ENCODE peak calls at places on chromosomes 11 and 22, in ten cellular contexts. Q is Panc1, I is astrocyte of the spinal cord, L is cardiac muscle cell, W is tibial artery, S is fibroblast of pulmonary artery, Z is stomach, X is HepG2, J is mammary epithelial cell, E is fibroblast of mammary gland. D is an unnamed sample.

GRCh38 chr11:8225589-8226036 is 38.1 kb downstream of the LMO1 start:
- DNase-seq in Q (peak; percentile 55), I (peak; percentile 57), L (peak; percentile 72), W (peak; percentile 66), S (peak; percentile 71), Z (peak; percentile 76), X (peak; percentile 39), J (no peak), E (peak; percentile 61), D (no peak)

GRCh38 chr11:114279778-114280532 is 16.2 kb upstream of the NNMT start:
- DNase-seq in Q (no peak), I (peak; percentile 67), L (peak; percentile 54), W (peak; percentile 44), S (peak; percentile 74), Z (no peak), X (no peak), J (peak; percentile 63), E (peak; percentile 72), D (no peak)

GRCh38 chr22:50469377-50470305 is 5.2 kb downstream of the SBF1 start:
- DNase-seq in Q (no peak), I (peak; percentile 51), L (peak; percentile 39), W (no peak), S (peak; percentile 15), Z (peak; percentile 83), X (no peak), J (peak; percentile 84), E (peak; percentile 30), D (no peak)

GRCh38 chr11:90391756-90392155 is 168.9 kb upstream of the CHORDC1 start:
- DNase-seq in Q (no peak), I (no peak), L (no peak), W (no peak), S (no peak), Z (no peak), X (no peak), J (no peak), E (no peak), D (no peak)

GRCh38 chr11:111797145-111797581 is 31.0 kb upstream of the PPP2R1B start:
- DNase-seq in Q (no peak), I (peak; percentile 40), L (peak; percentile 54), W (no peak), S (peak; percentile 62), Z (no peak), X (no peak), J (peak; percentile 50), E (peak; percentile 77), D (no peak)

GRCh38 chr11:35017528-35018342 is 101.3 kb downstream of the PDHX start:
- DNase-seq in Q (no peak), I (peak; percentile 64), L (no peak), W (no peak), S (no peak), Z (no peak), X (peak; percentile 20), J (no peak), E (no peak), D (no peak)

GRCh38 chr11:17594686-17595192 is 47.7 kb downstream of the OTOG start:
- DNase-seq in Q (no peak), I (no peak), L (no peak), W (no peak), S (no peak), Z (no peak), X (no peak), J (no peak), E (no peak), D (no peak)

GRCh38 chr11:45537617-45538016 is 127.8 kb downstream of the CHST1 start:
- DNase-seq in Q (no peak), I (no peak), L (peak; percentile 64), W (no peak), S (peak; percentile 15), Z (no peak), X (no peak), J (no peak), E (peak; percentile 61), D (peak; percentile 2)

GRCh38 chr11:130849215-130849568 is 67.1 kb downstream of the SNX19 start:
- DNase-seq in Q (no peak), I (peak; percentile 69), L (peak; percentile 81), W (peak; percentile 52), S (peak; percentile 75), Z (no peak), X (no peak), J (peak; percentile 82), E (peak; percentile 93), D (no peak)

GRCh38 chr22:37045958-37046357 is 5.6 kb upstream of the KCTD17 start:
- DNase-seq in Q (no peak), I (peak; percentile 29), L (peak; percentile 72), W (no peak), S (peak; percentile 65), Z (no peak), X (no peak), J (no peak), E (peak; percentile 46), D (no peak)

GRCh38 chr11:47177229-47177845 is 658 bp upstream of the ARFGAP2 start:
- DNase-seq in Q (no peak), I (peak; percentile 74), L (peak; percentile 84), W (peak; percentile 77), S (peak; percentile 83), Z (peak; percentile 65), X (peak; percentile 79), J (peak; percentile 73), E (peak; percentile 83), D (no peak)

GRCh38 chr11:60870276-60870675 is 2.9 kb downstream of the ZP1 start:
- DNase-seq in Q (no peak), I (no peak), L (no peak), W (no peak), S (no peak), Z (no peak), X (no peak), J (no peak), E (no peak), D (no peak)

GRCh38 chr11:60870733-60871377 is 3.5 kb downstream of the ZP1 start:
- DNase-seq in Q (no peak), I (no peak), L (no peak), W (no peak), S (no peak), Z (no peak), X (no peak), J (no peak), E (no peak), D (no peak)

GRCh38 chr11:60872124-60872951 is 5.0 kb downstream of the ZP1 start:
- DNase-seq in Q (no peak), I (peak; percentile 75), L (peak; percentile 91), W (peak; percentile 67), S (peak; percentile 85), Z (peak; percentile 32), X (no peak), J (no peak), E (peak; percentile 96), D (no peak)

GRCh38 chr11:60872952-60873524 is 5.7 kb downstream of the ZP1 start:
- DNase-seq in Q (no peak), I (peak; percentile 93), L (peak; percentile 96), W (no peak), S (peak; percentile 88), Z (peak; percentile 26), X (peak; percentile 34), J (no peak), E (peak; percentile 95), D (peak; percentile 27)

DNA sequence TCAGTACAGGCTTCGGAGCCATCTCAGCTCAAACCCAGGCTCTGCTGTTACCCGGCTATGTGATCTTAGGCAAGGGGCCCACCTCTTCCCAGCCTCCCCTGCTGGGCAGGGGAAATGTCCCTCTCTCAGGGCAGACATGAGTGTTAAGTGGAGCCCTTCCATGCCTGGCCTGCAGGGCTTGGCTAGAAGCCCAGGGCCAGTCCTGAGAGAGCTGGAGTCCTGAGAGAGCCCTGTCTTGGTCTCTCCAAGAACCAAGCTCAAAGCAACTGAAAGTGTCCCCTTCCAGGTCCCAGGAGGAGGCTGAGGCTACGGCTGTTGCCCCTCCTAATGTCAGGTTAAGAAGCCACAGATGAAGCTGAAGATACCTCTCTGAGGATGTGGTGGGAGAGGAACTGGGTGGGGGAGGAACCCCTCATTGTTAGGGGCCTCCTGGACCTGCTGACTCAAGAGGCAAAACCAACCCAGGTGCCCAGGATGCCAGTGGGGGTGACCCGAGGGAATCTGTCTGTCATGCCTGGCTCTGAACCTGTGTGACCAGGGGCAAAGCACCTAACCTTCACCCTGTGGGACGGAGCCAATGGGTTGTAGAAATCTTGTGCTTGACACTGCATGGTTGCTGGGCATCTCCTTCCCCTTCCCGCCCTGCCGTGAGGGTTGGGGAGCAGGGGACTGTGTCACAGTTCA is 4.2 kb downstream of the ZP1 start:
- DNase-seq in Q (no peak), I (peak; percentile 68), L (peak; percentile 74), W (no peak), S (peak; percentile 63), Z (peak; percentile 16), X (no peak), J (no peak), E (peak; percentile 65), D (no peak)
- TF ChIP-seq CTCF in Q (no peak), I (peak; percentile 29), L (peak; percentile 37), W (no peak), S (peak; percentile 36), Z (no peak), X (no peak), J (no peak), E (peak; percentile 34), D (peak; percentile 11)

GRCh38 chr11:119415966-119416365 is 7.0 kb downstream of the THY1 start:
- DNase-seq in Q (no peak), I (no peak), L (no peak), W (no peak), S (no peak), Z (no peak), X (no peak), J (no peak), E (no peak), D (no peak)
- H3K4me3 ChIP-seq in Q (no peak overlapping the region), I (no peak overlapping the region), L (no peak overlapping the region), W (no peak overlapping the region), S (no peak overlapping the region), Z (no peak overlapping the region), X (no peak overlapping the region), J (no peak overlapping the region), E (no peak overlapping the region), D (no peak overlapping the region)

GRCh38 chr11:57049749-57050148 is 61.0 kb downstream of the OR5AK2 start:
- DNase-seq in Q (no peak), I (no peak), L (no peak), W (no peak), S (no peak), Z (no peak), X (no peak), J (no peak), E (no peak), D (no peak)
- TF ChIP-seq CTCF in Q (no peak), I (no peak), L (no peak), W (no peak), S (no peak), Z (no peak), X (no peak), J (no peak), E (no peak), D (no peak)

DNA sequence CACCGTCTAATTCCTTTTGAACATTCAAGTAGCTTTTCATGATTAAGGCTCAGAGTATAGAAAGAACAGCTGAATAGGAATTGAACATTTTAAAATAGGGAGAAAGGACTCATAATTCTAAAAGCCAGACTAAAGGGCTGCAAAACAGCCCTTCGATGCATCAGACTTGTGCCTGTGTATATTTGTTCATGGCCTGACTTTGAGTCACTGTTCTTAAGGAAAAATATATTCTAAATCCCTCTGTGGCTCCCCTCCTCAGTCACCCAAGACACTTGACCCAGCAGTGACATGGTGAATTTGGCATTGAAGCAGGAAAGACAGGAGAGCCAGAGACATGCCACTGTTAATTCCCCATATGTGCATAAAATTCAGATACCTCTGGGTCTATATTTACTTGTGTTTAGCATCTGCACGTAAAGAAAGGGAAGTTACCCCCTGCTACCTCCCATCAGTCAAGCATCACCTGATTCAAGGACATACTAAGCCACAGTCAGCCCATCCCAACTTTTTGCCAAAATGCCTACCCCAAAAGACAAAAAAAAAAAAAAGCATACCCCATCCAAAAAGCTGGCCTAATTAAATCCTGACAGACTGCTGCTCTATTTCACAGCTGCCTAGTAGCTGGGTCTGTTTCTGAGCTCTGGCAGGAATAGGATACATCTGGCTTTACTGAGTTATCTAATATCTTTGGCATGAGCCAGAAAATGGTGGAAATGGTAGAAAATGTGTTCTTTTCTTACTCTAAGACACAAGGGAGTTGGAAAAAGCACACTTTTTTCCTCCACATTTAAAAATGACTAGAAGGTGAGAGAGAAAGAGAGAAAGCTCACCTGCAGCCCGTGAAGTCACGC is 93.5 kb downstream of the COMMD9 start:
- DNase-seq in Q (no peak), I (no peak), L (peak; percentile 58), W (no peak), S (peak; percentile 32), Z (no peak), X (no peak), J (no peak), E (peak; percentile 47), D (no peak)
- H3K4me3 ChIP-seq in Q (no peak overlapping the region), I (no peak overlapping the region), L (no peak overlapping the region), W (no peak overlapping the region), S (no peak overlapping the region), Z (no peak overlapping the region), X (no peak overlapping the region), J (no peak overlapping the region), E (no peak overlapping the region), D (no peak overlapping the region)

D was measured in epithelial cell of proximal tubule.